ENCODE peak calls at places on chromosomes 6 and 20, in five cellular contexts. One of them, this sample, is unnamed.

GRCh38 chr6:157550114-157550989 is 169.4 kb downstream of the ZDHHC14 start:
- DNase-seq in CD8-positive, alpha-beta T cell: peak; percentile 21
- DNase-seq in AG04450: no peak
- DNase-seq in ovary: no peak
- DNase-seq in left ventricle myocardium inferior: no peak
- DNase-seq in this sample: no peak

GRCh38 chr20:3614509-3614908 is 48.7 kb downstream of the GFRA4 start:
- DNase-seq in CD8-positive, alpha-beta T cell: no peak
- DNase-seq in AG04450: no peak
- DNase-seq in ovary: no peak
- DNase-seq in left ventricle myocardium inferior: no peak
- DNase-seq in this sample: no peak

GRCh38 chr6:138722425-138723371 is 50.9 kb upstream of the CCDC28A start:
- DNase-seq in CD8-positive, alpha-beta T cell: no peak
- DNase-seq in AG04450: no peak
- DNase-seq in ovary: no peak
- DNase-seq in left ventricle myocardium inferior: no peak
- DNase-seq in this sample: peak; percentile 79

GRCh38 chr6:165834613-165835259 is 171.7 kb upstream of the PDE10A start:
- DNase-seq in CD8-positive, alpha-beta T cell: no peak
- DNase-seq in AG04450: no peak
- DNase-seq in ovary: peak; percentile 44
- DNase-seq in left ventricle myocardium inferior: peak; percentile 66
- DNase-seq in this sample: no peak

GRCh38 chr6:55528624-55529023 is 50.4 kb downstream of the HMGCLL1 start:
- DNase-seq in CD8-positive, alpha-beta T cell: no peak
- DNase-seq in AG04450: peak; percentile 3
- DNase-seq in ovary: no peak
- DNase-seq in left ventricle myocardium inferior: no peak
- DNase-seq in this sample: peak; percentile 7

GRCh38 chr6:87747646-87748045 is 45.6 kb upstream of the AKIRIN2 start:
- DNase-seq in CD8-positive, alpha-beta T cell: no peak
- DNase-seq in AG04450: no peak
- DNase-seq in ovary: no peak
- DNase-seq in left ventricle myocardium inferior: no peak
- DNase-seq in this sample: no peak

GRCh38 chr20:30594112-30594511 is 663.4 kb upstream of the DEFB115 start:
- DNase-seq in CD8-positive, alpha-beta T cell: no peak
- DNase-seq in AG04450: no peak
- DNase-seq in ovary: no peak
- DNase-seq in left ventricle myocardium inferior: no peak
- DNase-seq in this sample: no peak

GRCh38 chr6:54427396-54427910 is 119.2 kb downstream of the TINAG start:
- DNase-seq in CD8-positive, alpha-beta T cell: no peak
- DNase-seq in AG04450: no peak
- DNase-seq in ovary: no peak
- DNase-seq in left ventricle myocardium inferior: no peak
- DNase-seq in this sample: peak; percentile 17

GRCh38 chr6:40715501-40716403 is 128.6 kb upstream of the LRFN2 start:
- DNase-seq in CD8-positive, alpha-beta T cell: no peak
- DNase-seq in AG04450: no peak
- DNase-seq in ovary: no peak
- DNase-seq in left ventricle myocardium inferior: peak; percentile 21
- DNase-seq in this sample: no peak

GRCh38 chr6:117344444-117345291 is 79.3 kb downstream of the VGLL2 start:
- DNase-seq in CD8-positive, alpha-beta T cell: no peak
- DNase-seq in AG04450: no peak
- DNase-seq in ovary: no peak
- DNase-seq in left ventricle myocardium inferior: no peak
- DNase-seq in this sample: no peak

GRCh38 chr20:59985864-59986263 is 27.6 kb downstream of the CDH26 start:
- DNase-seq in CD8-positive, alpha-beta T cell: no peak
- DNase-seq in AG04450: no peak
- DNase-seq in ovary: no peak
- DNase-seq in left ventricle myocardium inferior: peak; percentile 42
- DNase-seq in this sample: no peak

GRCh38 chr6:9527679-9528286 is 887.1 kb downstream of the TFAP2A start:
- DNase-seq in CD8-positive, alpha-beta T cell: no peak
- DNase-seq in AG04450: no peak
- DNase-seq in ovary: no peak
- DNase-seq in left ventricle myocardium inferior: no peak
- DNase-seq in this sample: no peak

GRCh38 chr6:137237413-137238170 is 18.4 kb upstream of the IFNGR1 start:
- DNase-seq in CD8-positive, alpha-beta T cell: no peak
- DNase-seq in AG04450: peak; percentile 59
- DNase-seq in ovary: no peak
- DNase-seq in left ventricle myocardium inferior: no peak
- DNase-seq in this sample: peak; percentile 73

GRCh38 chr6:142174681-142175080 is 27.6 kb downstream of the VTA1 start:
- DNase-seq in CD8-positive, alpha-beta T cell: no peak
- DNase-seq in AG04450: no peak
- DNase-seq in ovary: no peak
- DNase-seq in left ventricle myocardium inferior: no peak
- DNase-seq in this sample: no peak

GRCh38 chr6:147567141-147567805 is 58.8 kb downstream of the SAMD5 start:
- DNase-seq in CD8-positive, alpha-beta T cell: no peak
- DNase-seq in AG04450: no peak
- DNase-seq in ovary: no peak
- DNase-seq in left ventricle myocardium inferior: no peak
- DNase-seq in this sample: no peak

GRCh38 chr20:57104113-57104512 is 162.3 kb downstream of the BMP7 start:
- DNase-seq in CD8-positive, alpha-beta T cell: no peak
- DNase-seq in AG04450: no peak
- DNase-seq in ovary: no peak
- DNase-seq in left ventricle myocardium inferior: no peak
- DNase-seq in this sample: no peak

GRCh38 chr6:18323935-18324707 is 59.8 kb upstream of the DEK start:
- DNase-seq in CD8-positive, alpha-beta T cell: no peak
- DNase-seq in AG04450: no peak
- DNase-seq in ovary: no peak
- DNase-seq in left ventricle myocardium inferior: no peak
- DNase-seq in this sample: no peak

GRCh38 chr20:32538526-32538918 is 46.6 kb downstream of the NOL4L start:
- DNase-seq in CD8-positive, alpha-beta T cell: no peak
- DNase-seq in AG04450: no peak
- DNase-seq in ovary: no peak
- DNase-seq in left ventricle myocardium inferior: no peak
- DNase-seq in this sample: no peak

GRCh38 chr6:33632603-33633039 is 11.5 kb downstream of the ITPR3 start:
- DNase-seq in CD8-positive, alpha-beta T cell: peak; percentile 30
- DNase-seq in AG04450: no peak
- DNase-seq in ovary: peak; percentile 30
- DNase-seq in left ventricle myocardium inferior: no peak
- DNase-seq in this sample: no peak

GRCh38 chr20:38932457-38933120 is 6.4 kb downstream of the FAM83D start:
- DNase-seq in CD8-positive, alpha-beta T cell: no peak
- DNase-seq in AG04450: peak; percentile 7
- DNase-seq in ovary: no peak
- DNase-seq in left ventricle myocardium inferior: no peak
- DNase-seq in this sample: peak; percentile 24

GRCh38 chr6:87473419-87473903 is 687 bp downstream of the SLC35A1 start:
- DNase-seq in CD8-positive, alpha-beta T cell: peak; percentile 33
- DNase-seq in AG04450: no peak
- DNase-seq in ovary: no peak
- DNase-seq in left ventricle myocardium inferior: no peak
- DNase-seq in this sample: no peak

GRCh38 chr6:105587349-105588115 is 184.7 kb upstream of the PREP start:
- DNase-seq in CD8-positive, alpha-beta T cell: no peak
- DNase-seq in AG04450: no peak
- DNase-seq in ovary: no peak
- DNase-seq in left ventricle myocardium inferior: no peak
- DNase-seq in this sample: no peak

GRCh38 chr6:33683051-33683571 is 28.4 kb downstream of the UQCC2 start:
- DNase-seq in CD8-positive, alpha-beta T cell: peak; percentile 26
- DNase-seq in AG04450: no peak
- DNase-seq in ovary: no peak
- DNase-seq in left ventricle myocardium inferior: no peak
- DNase-seq in this sample: no peak

DNA sequence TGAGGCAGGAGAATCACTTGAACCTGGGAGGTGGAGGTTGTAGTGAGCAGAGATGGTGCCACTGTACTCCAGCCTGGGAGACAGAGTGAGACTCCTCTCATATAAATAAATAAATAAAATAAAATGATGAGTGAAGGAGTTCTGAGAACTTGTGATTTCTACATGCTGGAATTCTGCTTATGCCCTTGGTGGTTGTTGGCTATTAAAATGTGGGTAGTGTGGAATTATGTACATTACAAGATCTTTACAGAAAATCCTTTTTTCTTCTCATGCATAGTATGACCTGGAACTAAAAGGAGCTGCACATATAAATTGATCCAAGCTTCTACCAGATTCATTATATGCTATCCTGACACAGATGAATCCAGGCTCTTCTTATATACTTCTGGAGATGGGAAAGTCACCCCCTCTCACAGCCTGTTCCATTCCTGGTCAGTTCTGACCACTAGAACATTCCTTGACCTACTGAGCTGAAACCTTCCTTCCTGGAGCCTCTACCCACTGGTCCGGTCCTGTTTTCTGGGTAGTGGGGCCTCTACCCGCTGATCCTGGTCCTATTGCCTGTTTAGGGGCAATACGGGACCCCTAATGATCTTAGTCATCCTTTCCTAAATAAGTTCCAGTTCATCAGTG is 37.7 kb upstream of the TAF8 start:
- DNase-seq in CD8-positive, alpha-beta T cell: no peak
- DNase-seq in AG04450: no peak
- DNase-seq in ovary: no peak
- DNase-seq in left ventricle myocardium inferior: no peak
- DNase-seq in this sample: no peak
- H3K4me3 ChIP-seq in CD8-positive, alpha-beta T cell: no peak overlapping the region
- H3K4me3 ChIP-seq in AG04450: no peak overlapping the region
- H3K4me3 ChIP-seq in ovary: no peak overlapping the region
- H3K4me3 ChIP-seq in left ventricle myocardium inferior: no peak overlapping the region
- H3K4me3 ChIP-seq in this sample: no peak overlapping the region

GRCh38 chr6:161242779-161243693 is 30.8 kb downstream of the AGPAT4 start:
- DNase-seq in CD8-positive, alpha-beta T cell: peak; percentile 51
- DNase-seq in AG04450: no peak
- DNase-seq in ovary: no peak
- DNase-seq in left ventricle myocardium inferior: no peak
- DNase-seq in this sample: no peak
- H3K4me3 ChIP-seq in CD8-positive, alpha-beta T cell: no peak overlapping the region
- H3K4me3 ChIP-seq in AG04450: no peak overlapping the region
- H3K4me3 ChIP-seq in ovary: no peak overlapping the region
- H3K4me3 ChIP-seq in left ventricle myocardium inferior: no peak overlapping the region
- H3K4me3 ChIP-seq in this sample: no peak overlapping the region

GRCh38 chr6:103113416-103113815 is 1719.9 kb downstream of the GRIK2 start:
- DNase-seq in CD8-positive, alpha-beta T cell: no peak
- DNase-seq in AG04450: no peak
- DNase-seq in ovary: no peak
- DNase-seq in left ventricle myocardium inferior: no peak
- DNase-seq in this sample: no peak

GRCh38 chr6:103105686-103106085 is 1712.2 kb downstream of the GRIK2 start:
- DNase-seq in CD8-positive, alpha-beta T cell: no peak
- DNase-seq in AG04450: no peak
- DNase-seq in ovary: no peak
- DNase-seq in left ventricle myocardium inferior: no peak
- DNase-seq in this sample: no peak

DNA sequence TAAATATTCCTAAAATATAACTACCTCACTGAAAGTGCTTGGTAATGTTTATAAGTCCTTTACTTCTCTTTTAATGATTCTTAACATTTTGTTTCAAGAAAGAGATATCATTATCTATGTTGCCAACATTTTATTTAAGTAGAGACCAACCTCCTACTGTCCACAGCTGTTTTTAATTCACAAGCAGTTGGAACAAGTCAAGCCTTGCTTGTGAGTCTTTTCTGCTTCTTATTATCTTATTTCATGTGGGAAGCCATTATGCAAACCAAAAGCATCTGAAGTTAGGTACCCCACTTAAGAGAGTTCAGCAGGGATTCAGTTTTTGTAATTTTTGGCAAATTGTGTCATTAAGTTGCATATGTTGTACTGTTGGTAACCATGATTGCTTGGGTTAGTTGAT is 1714.5 kb downstream of the GRIK2 start:
- DNase-seq in CD8-positive, alpha-beta T cell: no peak
- DNase-seq in AG04450: no peak
- DNase-seq in ovary: no peak
- DNase-seq in left ventricle myocardium inferior: no peak
- DNase-seq in this sample: no peak
- H3K4me3 ChIP-seq in CD8-positive, alpha-beta T cell: no peak overlapping the region
- H3K4me3 ChIP-seq in AG04450: no peak overlapping the region
- H3K4me3 ChIP-seq in ovary: no peak overlapping the region
- H3K4me3 ChIP-seq in left ventricle myocardium inferior: no peak overlapping the region
- H3K4me3 ChIP-seq in this sample: no peak overlapping the region

DNA sequence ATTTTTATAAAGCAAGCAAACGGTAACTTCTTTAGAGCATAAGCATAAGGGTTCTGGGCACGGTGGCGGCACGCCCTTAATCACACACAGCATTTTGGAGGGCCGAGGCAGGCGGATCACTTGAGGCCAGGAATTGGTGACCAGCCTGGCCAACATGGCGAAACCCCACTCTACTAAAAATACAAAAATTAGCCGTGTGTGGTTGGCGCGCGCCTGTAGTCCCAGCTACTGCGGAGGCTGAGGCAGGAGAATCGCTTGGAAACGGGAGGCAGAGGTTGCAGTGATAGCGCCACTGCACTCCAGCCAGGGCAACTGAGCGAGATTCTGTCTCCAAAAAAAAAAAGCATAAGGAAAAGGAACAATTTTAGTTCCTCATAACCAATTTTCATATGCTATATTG is 2.6 kb downstream of the SENP6 start:
- DNase-seq in CD8-positive, alpha-beta T cell: no peak
- DNase-seq in AG04450: no peak
- DNase-seq in ovary: no peak
- DNase-seq in left ventricle myocardium inferior: no peak
- DNase-seq in this sample: no peak
- H3K4me3 ChIP-seq in CD8-positive, alpha-beta T cell: peak overlapping the region; percentile 90
- H3K4me3 ChIP-seq in AG04450: peak overlapping the region; percentile 89
- H3K4me3 ChIP-seq in ovary: no peak overlapping the region
- H3K4me3 ChIP-seq in left ventricle myocardium inferior: peak overlapping the region; percentile 88
- H3K4me3 ChIP-seq in this sample: peak overlapping the region; percentile 74

DNA sequence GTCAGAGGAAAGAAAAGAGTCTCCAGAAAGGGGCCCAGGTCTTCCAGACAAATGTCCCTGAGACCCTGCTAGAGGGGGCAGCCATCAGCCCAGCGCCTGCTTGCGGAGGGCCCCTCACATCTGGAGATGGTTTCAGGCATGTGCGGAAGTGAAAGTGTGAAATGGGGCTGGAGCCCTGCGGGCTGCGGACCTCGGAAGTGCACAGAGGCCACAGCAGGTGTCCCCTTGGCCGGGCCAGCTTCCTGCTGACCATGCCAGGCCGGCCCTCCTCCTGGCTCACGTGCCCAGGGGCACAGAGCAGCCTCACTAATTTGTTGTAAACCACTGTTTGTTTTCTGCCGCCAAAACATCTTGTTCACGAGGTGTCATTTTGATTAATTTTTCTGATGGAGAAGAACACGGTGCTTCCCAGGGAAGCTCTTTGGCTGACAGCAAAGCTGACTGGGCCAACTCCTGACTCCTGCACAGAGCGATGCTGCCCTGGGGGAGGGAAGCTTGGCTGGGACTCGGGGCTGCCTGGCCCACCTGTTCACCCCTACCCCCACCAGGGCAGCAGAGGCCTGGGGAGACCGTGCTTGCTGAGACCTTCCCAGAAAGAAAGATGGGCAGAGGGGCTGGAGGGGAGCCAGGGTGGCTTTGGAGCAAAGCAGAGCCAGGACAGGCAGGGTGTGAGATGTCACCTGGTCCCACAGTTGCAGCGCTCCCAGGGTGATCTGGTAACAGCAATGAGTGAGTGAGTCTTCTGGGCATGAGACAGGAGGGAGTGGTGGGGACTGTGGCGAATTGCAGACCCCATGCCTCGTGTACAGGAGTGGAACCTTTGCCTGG is 54.2 kb downstream of the BCAS4 start:
- DNase-seq in CD8-positive, alpha-beta T cell: no peak
- DNase-seq in AG04450: no peak
- DNase-seq in ovary: no peak
- DNase-seq in left ventricle myocardium inferior: no peak
- DNase-seq in this sample: no peak
- H3K4me3 ChIP-seq in CD8-positive, alpha-beta T cell: no peak overlapping the region
- H3K4me3 ChIP-seq in AG04450: no peak overlapping the region
- H3K4me3 ChIP-seq in ovary: peak overlapping the region; percentile 11
- H3K4me3 ChIP-seq in left ventricle myocardium inferior: peak overlapping the region; percentile 27
- H3K4me3 ChIP-seq in this sample: no peak overlapping the region

This sample was measured in skeletal muscle cell.